ENCODE peak calls at places on chromosomes 2 and 18, in seven cellular contexts. One of them, this sample, is unnamed.
A peak's percentile ranks its signal among the peaks of the same experiment; 100 is the strongest.

GRCh38 chr2:174259981-174260380 is 11.6 kb upstream of the OLA1 start:
- DNase-seq in hepatocyte: peak; percentile 27
- DNase-seq in GM12865: no peak
- DNase-seq in right lobe of liver: no peak
- DNase-seq in K562: no peak
- DNase-seq in spleen: no peak
- DNase-seq in dorsolateral prefrontal cortex: no peak
- DNase-seq in this sample: peak; percentile 76

GRCh38 chr2:204152616-204153015 is 216.1 kb downstream of the ICOS start:
- DNase-seq in hepatocyte: no peak
- DNase-seq in spleen: no peak
- DNase-seq in GM12865: no peak
- DNase-seq in K562: no peak
- DNase-seq in right lobe of liver: no peak
- DNase-seq in dorsolateral prefrontal cortex: no peak
- DNase-seq in this sample: no peak

GRCh38 chr2:119694994-119695521 is 16.1 kb downstream of the TMEM177 start:
- DNase-seq in dorsolateral prefrontal cortex: no peak
- DNase-seq in GM12865: no peak
- DNase-seq in hepatocyte: no peak
- DNase-seq in right lobe of liver: no peak
- DNase-seq in K562: no peak
- DNase-seq in spleen: no peak
- DNase-seq in this sample: peak; percentile 38

GRCh38 chr2:191582355-191582754 is 95.6 kb upstream of the NABP1 start:
- DNase-seq in K562: no peak
- DNase-seq in spleen: no peak
- DNase-seq in hepatocyte: no peak
- DNase-seq in dorsolateral prefrontal cortex: no peak
- DNase-seq in right lobe of liver: no peak
- DNase-seq in GM12865: no peak
- DNase-seq in this sample: peak; percentile 96

GRCh38 chr2:120313695-120314615 is 32.0 kb upstream of the INHBB start:
- DNase-seq in hepatocyte: peak; percentile 47
- DNase-seq in K562: no peak
- DNase-seq in right lobe of liver: no peak
- DNase-seq in GM12865: no peak
- DNase-seq in spleen: peak; percentile 80
- DNase-seq in dorsolateral prefrontal cortex: no peak
- DNase-seq in this sample: no peak

GRCh38 chr2:177553176-177553909 is 160.8 kb downstream of the AGPS start:
- DNase-seq in spleen: no peak
- DNase-seq in K562: peak; percentile 54
- DNase-seq in hepatocyte: peak; percentile 10
- DNase-seq in right lobe of liver: no peak
- DNase-seq in GM12865: no peak
- DNase-seq in dorsolateral prefrontal cortex: no peak
- DNase-seq in this sample: peak; percentile 39

GRCh38 chr2:21265752-21266151 is 142.0 kb downstream of the TDRD15 start:
- DNase-seq in hepatocyte: no peak
- DNase-seq in spleen: no peak
- DNase-seq in GM12865: no peak
- DNase-seq in dorsolateral prefrontal cortex: no peak
- DNase-seq in K562: no peak
- DNase-seq in right lobe of liver: no peak
- DNase-seq in this sample: no peak

GRCh38 chr2:74226648-74227213 is 28.3 kb downstream of the MTHFD2 start:
- DNase-seq in hepatocyte: no peak
- DNase-seq in GM12865: no peak
- DNase-seq in spleen: no peak
- DNase-seq in K562: no peak
- DNase-seq in dorsolateral prefrontal cortex: no peak
- DNase-seq in right lobe of liver: no peak
- DNase-seq in this sample: peak; percentile 9

GRCh38 chr18:49023938-49024341 is 73.2 kb upstream of the SMAD7 start:
- DNase-seq in K562: no peak
- DNase-seq in dorsolateral prefrontal cortex: no peak
- DNase-seq in right lobe of liver: no peak
- DNase-seq in GM12865: no peak
- DNase-seq in hepatocyte: peak; percentile 5
- DNase-seq in spleen: peak; percentile 79
- DNase-seq in this sample: no peak

GRCh38 chr2:11157296-11157695 is 2.0 kb downstream of the SLC66A3 start:
- DNase-seq in dorsolateral prefrontal cortex: no peak
- DNase-seq in K562: no peak
- DNase-seq in right lobe of liver: no peak
- DNase-seq in hepatocyte: no peak
- DNase-seq in GM12865: no peak
- DNase-seq in spleen: no peak
- DNase-seq in this sample: no peak

GRCh38 chr18:36187826-36188721 is 777 bp downstream of the MOCOS start:
- DNase-seq in GM12865: no peak
- DNase-seq in K562: peak; percentile 38
- DNase-seq in spleen: peak; percentile 77
- DNase-seq in hepatocyte: peak; percentile 41
- DNase-seq in dorsolateral prefrontal cortex: no peak
- DNase-seq in right lobe of liver: peak; percentile 85
- DNase-seq in this sample: peak; percentile 53

DNA sequence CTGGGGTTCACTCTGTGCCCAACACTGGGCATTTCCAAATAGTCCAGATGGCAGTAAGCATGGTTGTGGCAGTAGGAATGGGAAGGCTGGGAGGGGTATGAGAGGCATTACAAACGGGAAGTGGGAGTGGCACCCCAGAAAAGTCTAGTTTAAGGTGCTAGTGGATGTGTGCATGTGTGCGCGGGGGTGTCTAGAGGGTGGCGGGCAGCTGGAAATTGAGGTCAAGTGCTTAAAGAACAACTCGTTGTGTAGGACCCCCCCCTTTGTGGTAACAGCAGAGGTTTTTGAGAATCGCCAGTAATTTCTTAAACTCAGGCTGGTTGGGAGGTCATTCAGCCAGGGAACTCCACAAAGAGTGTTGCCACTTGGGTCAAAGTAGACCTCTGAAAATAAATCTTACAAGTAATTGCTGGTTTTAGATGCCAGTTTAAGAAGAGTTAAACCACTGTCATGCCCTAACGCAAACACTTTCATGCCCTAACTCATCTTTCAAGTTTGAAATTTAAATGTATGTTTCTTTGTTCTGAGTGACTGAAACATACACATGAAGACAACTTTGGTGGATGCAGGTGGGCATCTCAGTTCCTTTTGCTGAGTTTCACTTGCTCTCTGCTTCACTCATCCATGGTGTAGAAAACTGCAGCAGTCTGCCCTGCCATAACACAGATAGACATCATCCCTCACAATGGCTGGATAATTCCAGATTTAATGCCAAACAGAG is 70.0 kb downstream of the RHBDD1 start:
- DNase-seq in hepatocyte: no peak
- DNase-seq in K562: no peak
- DNase-seq in GM12865: peak; percentile 86
- DNase-seq in spleen: peak; percentile 79
- DNase-seq in right lobe of liver: no peak
- DNase-seq in dorsolateral prefrontal cortex: no peak
- DNase-seq in this sample: no peak
- H3K4me3 ChIP-seq in hepatocyte: no peak overlapping the region
- H3K4me3 ChIP-seq in K562: no peak overlapping the region
- H3K4me3 ChIP-seq in GM12865: peak overlapping the region; percentile 45
- H3K4me3 ChIP-seq in spleen: peak overlapping the region; percentile 40
- H3K4me3 ChIP-seq in right lobe of liver: no peak overlapping the region
- H3K4me3 ChIP-seq in dorsolateral prefrontal cortex: no peak overlapping the region
- H3K4me3 ChIP-seq in this sample: no peak overlapping the region

GRCh38 chr2:100062315-100062714 is 80.1 kb downstream of the AFF3 start:
- DNase-seq in spleen: no peak
- DNase-seq in right lobe of liver: no peak
- DNase-seq in GM12865: no peak
- DNase-seq in hepatocyte: no peak
- DNase-seq in dorsolateral prefrontal cortex: no peak
- DNase-seq in K562: no peak
- DNase-seq in this sample: no peak
- TF ChIP-seq CTCF in spleen: no peak
- TF ChIP-seq CTCF in right lobe of liver: no peak
- TF ChIP-seq CTCF in GM12865: no peak
- TF ChIP-seq CTCF in hepatocyte: no peak
- TF ChIP-seq CTCF in dorsolateral prefrontal cortex: no peak
- TF ChIP-seq CTCF in K562: no peak
- TF ChIP-seq CTCF in this sample: no peak

GRCh38 chr18:26536664-26537063 is 11.7 kb downstream of the KCTD1 start:
- DNase-seq in dorsolateral prefrontal cortex: no peak
- DNase-seq in GM12865: no peak
- DNase-seq in K562: no peak
- DNase-seq in spleen: no peak
- DNase-seq in hepatocyte: no peak
- DNase-seq in right lobe of liver: no peak
- DNase-seq in this sample: peak; percentile 31

GRCh38 chr18:26531600-26532150 is 16.7 kb downstream of the KCTD1 start:
- DNase-seq in dorsolateral prefrontal cortex: no peak
- DNase-seq in hepatocyte: no peak
- DNase-seq in right lobe of liver: no peak
- DNase-seq in GM12865: no peak
- DNase-seq in K562: no peak
- DNase-seq in spleen: no peak
- DNase-seq in this sample: no peak

GRCh38 chr18:26536032-26536431 is 12.3 kb downstream of the KCTD1 start:
- DNase-seq in GM12865: no peak
- DNase-seq in K562: no peak
- DNase-seq in right lobe of liver: no peak
- DNase-seq in spleen: no peak
- DNase-seq in dorsolateral prefrontal cortex: no peak
- DNase-seq in hepatocyte: no peak
- DNase-seq in this sample: peak; percentile 64

GRCh38 chr18:26535630-26536029 is 12.7 kb downstream of the KCTD1 start:
- DNase-seq in GM12865: no peak
- DNase-seq in right lobe of liver: no peak
- DNase-seq in hepatocyte: no peak
- DNase-seq in K562: no peak
- DNase-seq in spleen: no peak
- DNase-seq in dorsolateral prefrontal cortex: no peak
- DNase-seq in this sample: no peak

GRCh38 chr18:26532367-26533340 is 15.7 kb downstream of the KCTD1 start:
- DNase-seq in GM12865: no peak
- DNase-seq in spleen: no peak
- DNase-seq in K562: no peak
- DNase-seq in hepatocyte: no peak
- DNase-seq in right lobe of liver: no peak
- DNase-seq in dorsolateral prefrontal cortex: no peak
- DNase-seq in this sample: peak; percentile 51
- H3K4me3 ChIP-seq in GM12865: no peak overlapping the region
- H3K4me3 ChIP-seq in spleen: no peak overlapping the region
- H3K4me3 ChIP-seq in K562: no peak overlapping the region
- H3K4me3 ChIP-seq in hepatocyte: no peak overlapping the region
- H3K4me3 ChIP-seq in right lobe of liver: no peak overlapping the region
- H3K4me3 ChIP-seq in dorsolateral prefrontal cortex: no peak overlapping the region
- H3K4me3 ChIP-seq in this sample: no peak overlapping the region

GRCh38 chr2:47344890-47345583 is 57.9 kb upstream of the MSH2 start:
- DNase-seq in spleen: peak; percentile 83
- DNase-seq in right lobe of liver: peak; percentile 83
- DNase-seq in dorsolateral prefrontal cortex: peak; percentile 69
- DNase-seq in GM12865: no peak
- DNase-seq in hepatocyte: peak; percentile 96
- DNase-seq in K562: peak; percentile 81
- DNase-seq in this sample: peak; percentile 55
- TF ChIP-seq CTCF in spleen: peak; percentile 32
- TF ChIP-seq CTCF in right lobe of liver: peak; percentile 20
- TF ChIP-seq CTCF in dorsolateral prefrontal cortex: peak; percentile 36
- TF ChIP-seq CTCF in GM12865: no peak
- TF ChIP-seq CTCF in hepatocyte: no peak
- TF ChIP-seq CTCF in K562: peak; percentile 26
- TF ChIP-seq CTCF in this sample: peak; percentile 11

GRCh38 chr18:34837769-34838194 is 127.7 kb downstream of the DTNA start:
- DNase-seq in K562: no peak
- DNase-seq in hepatocyte: no peak
- DNase-seq in right lobe of liver: no peak
- DNase-seq in dorsolateral prefrontal cortex: no peak
- DNase-seq in GM12865: no peak
- DNase-seq in spleen: no peak
- DNase-seq in this sample: no peak
- H3K4me3 ChIP-seq in K562: no peak overlapping the region
- H3K4me3 ChIP-seq in hepatocyte: no peak overlapping the region
- H3K4me3 ChIP-seq in right lobe of liver: no peak overlapping the region
- H3K4me3 ChIP-seq in dorsolateral prefrontal cortex: no peak overlapping the region
- H3K4me3 ChIP-seq in GM12865: no peak overlapping the region
- H3K4me3 ChIP-seq in spleen: no peak overlapping the region
- H3K4me3 ChIP-seq in this sample: no peak overlapping the region